ENCODE peak calls at places on chromosomes 1 and 21, in eight cellular contexts. N, H, S, V, B, D, I and U are unnamed samples.

GRCh38 chr1:222933273-222933672 is 118.4 kb downstream of the DISP1 start:
- DNase-seq in S (no peak), H (no peak), N (no peak), D (no peak), B (no peak), V (no peak), I (no peak), U (no peak)

GRCh38 chr1:59156526-59157196 is 140.2 kb upstream of the FGGY start:
- DNase-seq in D (no peak), S (no peak), B (no peak), H (no peak), V (no peak), I (no peak), N (peak; percentile 17), U (peak; percentile 33)

GRCh38 chr1:210915890-210916507 is 217.9 kb downstream of the KCNH1 start:
- DNase-seq in N (no peak), S (no peak), V (no peak), I (no peak), B (no peak), D (no peak), H (no peak), U (peak; percentile 42)

GRCh38 chr21:45910548-45911221 is 70.9 kb upstream of the COL6A1 start:
- DNase-seq in H (no peak), I (no peak), B (no peak), S (no peak), N (no peak), V (no peak), D (no peak), U (no peak)

GRCh38 chr21:35682874-35683549 is 377.3 kb downstream of the SETD4 start:
- DNase-seq in S (no peak), I (no peak), H (no peak), N (no peak), D (no peak), B (no peak), V (no peak), U (no peak)

GRCh38 chr21:38669186-38669585 is 136.5 kb upstream of the ETS2 start:
- DNase-seq in S (peak; percentile 30), N (peak; percentile 49), H (no peak), D (no peak), B (no peak), V (no peak), I (no peak), U (peak; percentile 64)

GRCh38 chr1:161052899-161053298 is 7.1 kb upstream of the USF1 start:
- DNase-seq in N (no peak), V (no peak), D (no peak), H (no peak), S (no peak), I (no peak), B (no peak), U (no peak)

GRCh38 chr1:190019717-190020116 is 457.9 kb downstream of the BRINP3 start:
- DNase-seq in V (no peak), N (no peak), H (no peak), D (no peak), B (no peak), I (no peak), S (no peak), U (no peak)

GRCh38 chr1:208237241-208237640 is 6.9 kb downstream of the PLXNA2 start:
- DNase-seq in I (no peak), N (no peak), H (no peak), V (no peak), D (no peak), B (no peak), S (no peak), U (no peak)

GRCh38 chr21:39141502-39141901 is 41.7 kb downstream of the PSMG1 start:
- DNase-seq in I (no peak), H (no peak), B (no peak), D (no peak), S (no peak), V (no peak), N (peak; percentile 67), U (peak; percentile 61)

GRCh38 chr1:201299968-201300367 is 16.7 kb downstream of the PKP1 start:
- DNase-seq in N (no peak), H (no peak), D (no peak), I (no peak), V (no peak), S (no peak), B (no peak), U (no peak)

GRCh38 chr1:243470492-243470891 is 214.7 kb downstream of the SDCCAG8 start:
- DNase-seq in D (no peak), N (no peak), B (no peak), V (no peak), I (peak; percentile 39), S (no peak), H (no peak), U (peak; percentile 81)

GRCh38 chr1:192609110-192610079 is 26.6 kb upstream of the RGS13 start:
- DNase-seq in I (no peak), S (no peak), D (no peak), H (peak; percentile 55), V (peak; percentile 71), B (peak; percentile 24), N (no peak), U (no peak)

GRCh38 chr1:67149179-67149770 is 14.5 kb upstream of the C1orf141 start:
- DNase-seq in D (peak; percentile 53), B (no peak), H (peak; percentile 58), V (peak; percentile 23), N (peak; percentile 83), S (peak; percentile 88), I (peak; percentile 10), U (peak; percentile 87)

GRCh38 chr1:66253330-66253921 is 280.5 kb upstream of the SGIP1 start:
- DNase-seq in V (no peak), S (peak; percentile 76), I (no peak), H (no peak), B (no peak), D (no peak), N (peak; percentile 88), U (peak; percentile 81)